ENCODE peak calls at places on chromosomes 16 and 17, in eight cellular contexts. One of them, this sample, is unnamed.

GRCh38 chr17:27657620-27658019 is 26.6 kb downstream of the LGALS9 start:
- DNase-seq in activated naive CD8-positive, alpha-beta T cell treated with anti-CD3 and anti-CD28 coated beads, Interleukin-2, amount 50 U/mL, for 16 hours: no peak
- DNase-seq in AML-193: peak; percentile 19
- DNase-seq in stimulated activated CD4-positive, alpha-beta T cell treated with anti-CD3 and anti-CD28 coated beads, Interleukin-1b, Interleukin-23, amount 100 ng/mL, for 48 hours: no peak
- DNase-seq in T-cell: no peak
- DNase-seq in kidney tubule cell: no peak
- DNase-seq in fibroblast of mammary gland: peak; percentile 9
- DNase-seq in left colon: no peak
- DNase-seq in this sample: peak; percentile 21

GRCh38 chr17:43338886-43339516 is 59.8 kb upstream of the ARL4D start:
- DNase-seq in kidney tubule cell: peak; percentile 67
- DNase-seq in left colon: peak; percentile 74
- DNase-seq in activated naive CD8-positive, alpha-beta T cell treated with anti-CD3 and anti-CD28 coated beads, Interleukin-2, amount 50 U/mL, for 16 hours: peak; percentile 32
- DNase-seq in fibroblast of mammary gland: peak; percentile 38
- DNase-seq in T-cell: peak; percentile 36
- DNase-seq in AML-193: peak; percentile 66
- DNase-seq in stimulated activated CD4-positive, alpha-beta T cell treated with anti-CD3 and anti-CD28 coated beads, Interleukin-1b, Interleukin-23, amount 100 ng/mL, for 48 hours: peak; percentile 67
- DNase-seq in this sample: peak; percentile 53

GRCh38 chr16:70301121-70301520 is 2.1 kb downstream of the DDX19B start:
- DNase-seq in activated naive CD8-positive, alpha-beta T cell treated with anti-CD3 and anti-CD28 coated beads, Interleukin-2, amount 50 U/mL, for 16 hours: no peak
- DNase-seq in kidney tubule cell: no peak
- DNase-seq in T-cell: no peak
- DNase-seq in AML-193: no peak
- DNase-seq in left colon: no peak
- DNase-seq in stimulated activated CD4-positive, alpha-beta T cell treated with anti-CD3 and anti-CD28 coated beads, Interleukin-1b, Interleukin-23, amount 100 ng/mL, for 48 hours: no peak
- DNase-seq in fibroblast of mammary gland: no peak
- DNase-seq in this sample: no peak

GRCh38 chr17:70318061-70318460 is 148.7 kb downstream of the KCNJ2 start:
- DNase-seq in left colon: no peak
- DNase-seq in activated naive CD8-positive, alpha-beta T cell treated with anti-CD3 and anti-CD28 coated beads, Interleukin-2, amount 50 U/mL, for 16 hours: no peak
- DNase-seq in fibroblast of mammary gland: peak; percentile 16
- DNase-seq in stimulated activated CD4-positive, alpha-beta T cell treated with anti-CD3 and anti-CD28 coated beads, Interleukin-1b, Interleukin-23, amount 100 ng/mL, for 48 hours: no peak
- DNase-seq in kidney tubule cell: no peak
- DNase-seq in AML-193: no peak
- DNase-seq in T-cell: no peak
- DNase-seq in this sample: no peak

GRCh38 chr17:64447526-64447925 is 1.4 kb upstream of the MILR1 start:
- DNase-seq in left colon: no peak
- DNase-seq in kidney tubule cell: no peak
- DNase-seq in stimulated activated CD4-positive, alpha-beta T cell treated with anti-CD3 and anti-CD28 coated beads, Interleukin-1b, Interleukin-23, amount 100 ng/mL, for 48 hours: no peak
- DNase-seq in T-cell: no peak
- DNase-seq in activated naive CD8-positive, alpha-beta T cell treated with anti-CD3 and anti-CD28 coated beads, Interleukin-2, amount 50 U/mL, for 16 hours: no peak
- DNase-seq in AML-193: no peak
- DNase-seq in fibroblast of mammary gland: no peak
- DNase-seq in this sample: no peak

GRCh38 chr17:21679256-21680146 is 12.8 kb upstream of the KCNJ18 start:
- DNase-seq in kidney tubule cell: no peak
- DNase-seq in stimulated activated CD4-positive, alpha-beta T cell treated with anti-CD3 and anti-CD28 coated beads, Interleukin-1b, Interleukin-23, amount 100 ng/mL, for 48 hours: no peak
- DNase-seq in fibroblast of mammary gland: no peak
- DNase-seq in T-cell: no peak
- DNase-seq in activated naive CD8-positive, alpha-beta T cell treated with anti-CD3 and anti-CD28 coated beads, Interleukin-2, amount 50 U/mL, for 16 hours: no peak
- DNase-seq in left colon: no peak
- DNase-seq in AML-193: no peak
- DNase-seq in this sample: no peak

GRCh38 chr16:17467923-17468540 is 2.7 kb downstream of the XYLT1 start:
- DNase-seq in T-cell: no peak
- DNase-seq in stimulated activated CD4-positive, alpha-beta T cell treated with anti-CD3 and anti-CD28 coated beads, Interleukin-1b, Interleukin-23, amount 100 ng/mL, for 48 hours: peak; percentile 29
- DNase-seq in kidney tubule cell: peak; percentile 25
- DNase-seq in left colon: peak; percentile 79
- DNase-seq in AML-193: peak; percentile 54
- DNase-seq in fibroblast of mammary gland: peak; percentile 76
- DNase-seq in activated naive CD8-positive, alpha-beta T cell treated with anti-CD3 and anti-CD28 coated beads, Interleukin-2, amount 50 U/mL, for 16 hours: no peak
- DNase-seq in this sample: peak; percentile 67

GRCh38 chr17:78128616-78129384 is at the start of gene TMC6:
- DNase-seq in kidney tubule cell: peak; percentile 73
- DNase-seq in activated naive CD8-positive, alpha-beta T cell treated with anti-CD3 and anti-CD28 coated beads, Interleukin-2, amount 50 U/mL, for 16 hours: no peak
- DNase-seq in T-cell: peak; percentile 74
- DNase-seq in left colon: peak; percentile 86
- DNase-seq in stimulated activated CD4-positive, alpha-beta T cell treated with anti-CD3 and anti-CD28 coated beads, Interleukin-1b, Interleukin-23, amount 100 ng/mL, for 48 hours: peak; percentile 67
- DNase-seq in AML-193: peak; percentile 76
- DNase-seq in fibroblast of mammary gland: no peak
- DNase-seq in this sample: no peak

GRCh38 chr17:82399030-82399429 is 19.1 kb upstream of the HEXD start:
- DNase-seq in fibroblast of mammary gland: peak; percentile 99
- DNase-seq in stimulated activated CD4-positive, alpha-beta T cell treated with anti-CD3 and anti-CD28 coated beads, Interleukin-1b, Interleukin-23, amount 100 ng/mL, for 48 hours: no peak
- DNase-seq in T-cell: no peak
- DNase-seq in kidney tubule cell: no peak
- DNase-seq in left colon: no peak
- DNase-seq in activated naive CD8-positive, alpha-beta T cell treated with anti-CD3 and anti-CD28 coated beads, Interleukin-2, amount 50 U/mL, for 16 hours: no peak
- DNase-seq in AML-193: no peak
- DNase-seq in this sample: peak; percentile 42

GRCh38 chr17:60594747-60595146 is 5.2 kb upstream of the PPM1D start:
- DNase-seq in AML-193: no peak
- DNase-seq in activated naive CD8-positive, alpha-beta T cell treated with anti-CD3 and anti-CD28 coated beads, Interleukin-2, amount 50 U/mL, for 16 hours: no peak
- DNase-seq in kidney tubule cell: no peak
- DNase-seq in T-cell: no peak
- DNase-seq in fibroblast of mammary gland: no peak
- DNase-seq in stimulated activated CD4-positive, alpha-beta T cell treated with anti-CD3 and anti-CD28 coated beads, Interleukin-1b, Interleukin-23, amount 100 ng/mL, for 48 hours: no peak
- DNase-seq in left colon: no peak
- DNase-seq in this sample: no peak

GRCh38 chr16:85943702-85944101 is 44.7 kb downstream of the IRF8 start:
- DNase-seq in stimulated activated CD4-positive, alpha-beta T cell treated with anti-CD3 and anti-CD28 coated beads, Interleukin-1b, Interleukin-23, amount 100 ng/mL, for 48 hours: no peak
- DNase-seq in activated naive CD8-positive, alpha-beta T cell treated with anti-CD3 and anti-CD28 coated beads, Interleukin-2, amount 50 U/mL, for 16 hours: no peak
- DNase-seq in fibroblast of mammary gland: no peak
- DNase-seq in T-cell: no peak
- DNase-seq in left colon: no peak
- DNase-seq in AML-193: peak; percentile 18
- DNase-seq in kidney tubule cell: no peak
- DNase-seq in this sample: no peak

GRCh38 chr16:23148513-23149266 is 562 bp downstream of the USP31 start:
- DNase-seq in T-cell: peak; percentile 24
- DNase-seq in left colon: peak; percentile 76
- DNase-seq in stimulated activated CD4-positive, alpha-beta T cell treated with anti-CD3 and anti-CD28 coated beads, Interleukin-1b, Interleukin-23, amount 100 ng/mL, for 48 hours: peak; percentile 50
- DNase-seq in AML-193: peak; percentile 19
- DNase-seq in fibroblast of mammary gland: peak; percentile 48
- DNase-seq in activated naive CD8-positive, alpha-beta T cell treated with anti-CD3 and anti-CD28 coated beads, Interleukin-2, amount 50 U/mL, for 16 hours: peak; percentile 12
- DNase-seq in kidney tubule cell: peak; percentile 76
- DNase-seq in this sample: peak; percentile 23

GRCh38 chr16:68731569-68732067 is 5.5 kb upstream of the CDH1 start:
- DNase-seq in left colon: no peak
- DNase-seq in T-cell: no peak
- DNase-seq in kidney tubule cell: no peak
- DNase-seq in fibroblast of mammary gland: no peak
- DNase-seq in activated naive CD8-positive, alpha-beta T cell treated with anti-CD3 and anti-CD28 coated beads, Interleukin-2, amount 50 U/mL, for 16 hours: no peak
- DNase-seq in AML-193: no peak
- DNase-seq in stimulated activated CD4-positive, alpha-beta T cell treated with anti-CD3 and anti-CD28 coated beads, Interleukin-1b, Interleukin-23, amount 100 ng/mL, for 48 hours: no peak
- DNase-seq in this sample: no peak

GRCh38 chr17:28473542-28473941 is at the start of gene SLC13A2:
- DNase-seq in AML-193: no peak
- DNase-seq in kidney tubule cell: no peak
- DNase-seq in stimulated activated CD4-positive, alpha-beta T cell treated with anti-CD3 and anti-CD28 coated beads, Interleukin-1b, Interleukin-23, amount 100 ng/mL, for 48 hours: no peak
- DNase-seq in left colon: peak; percentile 57
- DNase-seq in activated naive CD8-positive, alpha-beta T cell treated with anti-CD3 and anti-CD28 coated beads, Interleukin-2, amount 50 U/mL, for 16 hours: no peak
- DNase-seq in T-cell: no peak
- DNase-seq in fibroblast of mammary gland: no peak
- DNase-seq in this sample: no peak

This sample was measured in H4.